ENCODE peak calls at places on chromosomes 7 and 10, in ten cellular contexts. One of them, this sample, is unnamed.

GRCh38 chr7:107179326-107180163 is 10.7 kb downstream of the HBP1 start:
- DNase-seq in iPS-NIHi11: no peak
- DNase-seq in HCT116: peak
- DNase-seq in neural progenitor cell: no peak
- DNase-seq in AG09309: no peak
- DNase-seq in mesendoderm: no peak
- DNase-seq in activated T-cell treated with anti-CD3 and anti-CD28 coated beads for 1 hour: no peak
- DNase-seq in ureter: no peak
- DNase-seq in activated CD4-positive, CD25-positive, alpha-beta regulatory T cell treated with anti-CD3 and anti-CD28 coated beads, Interleukin-2, amount 50 U/mL, for 72 hours: no peak
- DNase-seq in activated gamma-delta T cell: no peak
- DNase-seq in this sample: no peak

GRCh38 chr7:3436746-3437145 is 135.7 kb downstream of the SDK1 start:
- DNase-seq in iPS-NIHi11: no peak
- DNase-seq in HCT116: no peak
- DNase-seq in neural progenitor cell: no peak
- DNase-seq in AG09309: no peak
- DNase-seq in mesendoderm: no peak
- DNase-seq in activated T-cell treated with anti-CD3 and anti-CD28 coated beads for 1 hour: no peak
- DNase-seq in ureter: no peak
- DNase-seq in activated CD4-positive, CD25-positive, alpha-beta regulatory T cell treated with anti-CD3 and anti-CD28 coated beads, Interleukin-2, amount 50 U/mL, for 72 hours: no peak
- DNase-seq in activated gamma-delta T cell: no peak
- DNase-seq in this sample: no peak

GRCh38 chr10:32207544-32207943 is 139.4 kb downstream of the EPC1 start:
- DNase-seq in iPS-NIHi11: peak
- DNase-seq in HCT116: peak
- DNase-seq in neural progenitor cell: peak
- DNase-seq in AG09309: no peak
- DNase-seq in mesendoderm: peak
- DNase-seq in activated T-cell treated with anti-CD3 and anti-CD28 coated beads for 1 hour: peak
- DNase-seq in ureter: no peak
- DNase-seq in activated CD4-positive, CD25-positive, alpha-beta regulatory T cell treated with anti-CD3 and anti-CD28 coated beads, Interleukin-2, amount 50 U/mL, for 72 hours: peak
- DNase-seq in activated gamma-delta T cell: no peak
- DNase-seq in this sample: peak

GRCh38 chr10:50540826-50541122 is 83.0 kb downstream of the SGMS1 start:
- DNase-seq in iPS-NIHi11: no peak
- DNase-seq in HCT116: no peak
- DNase-seq in neural progenitor cell: no peak
- DNase-seq in AG09309: no peak
- DNase-seq in mesendoderm: no peak
- DNase-seq in activated T-cell treated with anti-CD3 and anti-CD28 coated beads for 1 hour: no peak
- DNase-seq in ureter: no peak
- DNase-seq in activated CD4-positive, CD25-positive, alpha-beta regulatory T cell treated with anti-CD3 and anti-CD28 coated beads, Interleukin-2, amount 50 U/mL, for 72 hours: no peak
- DNase-seq in activated gamma-delta T cell: no peak
- DNase-seq in this sample: no peak

GRCh38 chr10:31758495-31758894 is 170.1 kb downstream of the ARHGAP12 start:
- DNase-seq in iPS-NIHi11: no peak
- DNase-seq in HCT116: no peak
- DNase-seq in neural progenitor cell: no peak
- DNase-seq in AG09309: peak
- DNase-seq in mesendoderm: no peak
- DNase-seq in activated T-cell treated with anti-CD3 and anti-CD28 coated beads for 1 hour: no peak
- DNase-seq in ureter: no peak
- DNase-seq in activated CD4-positive, CD25-positive, alpha-beta regulatory T cell treated with anti-CD3 and anti-CD28 coated beads, Interleukin-2, amount 50 U/mL, for 72 hours: no peak
- DNase-seq in activated gamma-delta T cell: no peak
- DNase-seq in this sample: no peak

GRCh38 chr7:139430443-139430842 is 53.0 kb downstream of the KLRG2 start:
- DNase-seq in iPS-NIHi11: no peak
- DNase-seq in HCT116: no peak
- DNase-seq in neural progenitor cell: no peak
- DNase-seq in AG09309: no peak
- DNase-seq in mesendoderm: no peak
- DNase-seq in activated T-cell treated with anti-CD3 and anti-CD28 coated beads for 1 hour: no peak
- DNase-seq in ureter: no peak
- DNase-seq in activated CD4-positive, CD25-positive, alpha-beta regulatory T cell treated with anti-CD3 and anti-CD28 coated beads, Interleukin-2, amount 50 U/mL, for 72 hours: no peak
- DNase-seq in activated gamma-delta T cell: no peak
- DNase-seq in this sample: no peak

GRCh38 chr10:89118091-89118490 is 89.0 kb downstream of the CH25H start:
- DNase-seq in iPS-NIHi11: no peak
- DNase-seq in HCT116: peak
- DNase-seq in neural progenitor cell: no peak
- DNase-seq in AG09309: peak
- DNase-seq in mesendoderm: no peak
- DNase-seq in activated T-cell treated with anti-CD3 and anti-CD28 coated beads for 1 hour: no peak
- DNase-seq in ureter: no peak
- DNase-seq in activated CD4-positive, CD25-positive, alpha-beta regulatory T cell treated with anti-CD3 and anti-CD28 coated beads, Interleukin-2, amount 50 U/mL, for 72 hours: no peak
- DNase-seq in activated gamma-delta T cell: no peak
- DNase-seq in this sample: no peak

GRCh38 chr10:8874972-8875371 is 820.5 kb downstream of the GATA3 start:
- DNase-seq in iPS-NIHi11: no peak
- DNase-seq in HCT116: no peak
- DNase-seq in neural progenitor cell: no peak
- DNase-seq in AG09309: no peak
- DNase-seq in mesendoderm: no peak
- DNase-seq in activated T-cell treated with anti-CD3 and anti-CD28 coated beads for 1 hour: no peak
- DNase-seq in ureter: no peak
- DNase-seq in activated CD4-positive, CD25-positive, alpha-beta regulatory T cell treated with anti-CD3 and anti-CD28 coated beads, Interleukin-2, amount 50 U/mL, for 72 hours: no peak
- DNase-seq in activated gamma-delta T cell: no peak
- DNase-seq in this sample: no peak

GRCh38 chr10:15802375-15802949 is 57.8 kb downstream of the MINDY3 start:
- DNase-seq in iPS-NIHi11: no peak
- DNase-seq in HCT116: no peak
- DNase-seq in neural progenitor cell: no peak
- DNase-seq in AG09309: no peak
- DNase-seq in mesendoderm: peak
- DNase-seq in activated T-cell treated with anti-CD3 and anti-CD28 coated beads for 1 hour: no peak
- DNase-seq in ureter: no peak
- DNase-seq in activated CD4-positive, CD25-positive, alpha-beta regulatory T cell treated with anti-CD3 and anti-CD28 coated beads, Interleukin-2, amount 50 U/mL, for 72 hours: no peak
- DNase-seq in activated gamma-delta T cell: no peak
- DNase-seq in this sample: no peak

GRCh38 chr10:86857097-86857825 is 100.2 kb downstream of the MMRN2 start:
- DNase-seq in iPS-NIHi11: no peak
- DNase-seq in HCT116: no peak
- DNase-seq in neural progenitor cell: peak
- DNase-seq in AG09309: no peak
- DNase-seq in mesendoderm: peak
- DNase-seq in activated T-cell treated with anti-CD3 and anti-CD28 coated beads for 1 hour: no peak
- DNase-seq in ureter: no peak
- DNase-seq in activated CD4-positive, CD25-positive, alpha-beta regulatory T cell treated with anti-CD3 and anti-CD28 coated beads, Interleukin-2, amount 50 U/mL, for 72 hours: no peak
- DNase-seq in activated gamma-delta T cell: no peak
- DNase-seq in this sample: peak

GRCh38 chr7:106542550-106543220 is 118.3 kb downstream of the CCDC71L start:
- DNase-seq in iPS-NIHi11: peak
- DNase-seq in HCT116: peak
- DNase-seq in neural progenitor cell: peak
- DNase-seq in AG09309: peak
- DNase-seq in mesendoderm: peak
- DNase-seq in activated T-cell treated with anti-CD3 and anti-CD28 coated beads for 1 hour: no peak
- DNase-seq in ureter: peak
- DNase-seq in activated CD4-positive, CD25-positive, alpha-beta regulatory T cell treated with anti-CD3 and anti-CD28 coated beads, Interleukin-2, amount 50 U/mL, for 72 hours: no peak
- DNase-seq in activated gamma-delta T cell: no peak
- DNase-seq in this sample: peak

GRCh38 chr10:67794909-67795460 is 43.0 kb downstream of the DNAJC12 start:
- DNase-seq in iPS-NIHi11: no peak
- DNase-seq in HCT116: no peak
- DNase-seq in neural progenitor cell: peak
- DNase-seq in AG09309: no peak
- DNase-seq in mesendoderm: peak
- DNase-seq in activated T-cell treated with anti-CD3 and anti-CD28 coated beads for 1 hour: no peak
- DNase-seq in ureter: no peak
- DNase-seq in activated CD4-positive, CD25-positive, alpha-beta regulatory T cell treated with anti-CD3 and anti-CD28 coated beads, Interleukin-2, amount 50 U/mL, for 72 hours: no peak
- DNase-seq in activated gamma-delta T cell: no peak
- DNase-seq in this sample: peak

GRCh38 chr10:23035569-23035968 is 59.8 kb upstream of the MSRB2 start:
- DNase-seq in iPS-NIHi11: peak
- DNase-seq in HCT116: peak
- DNase-seq in neural progenitor cell: peak
- DNase-seq in AG09309: no peak
- DNase-seq in mesendoderm: peak
- DNase-seq in activated T-cell treated with anti-CD3 and anti-CD28 coated beads for 1 hour: no peak
- DNase-seq in ureter: no peak
- DNase-seq in activated CD4-positive, CD25-positive, alpha-beta regulatory T cell treated with anti-CD3 and anti-CD28 coated beads, Interleukin-2, amount 50 U/mL, for 72 hours: no peak
- DNase-seq in activated gamma-delta T cell: no peak
- DNase-seq in this sample: peak

GRCh38 chr7:114416089-114416990 is 1.7 kb downstream of the FOXP2 start:
- DNase-seq in iPS-NIHi11: no peak
- DNase-seq in HCT116: no peak
- DNase-seq in neural progenitor cell: no peak
- DNase-seq in AG09309: no peak
- DNase-seq in mesendoderm: no peak
- DNase-seq in activated T-cell treated with anti-CD3 and anti-CD28 coated beads for 1 hour: no peak
- DNase-seq in ureter: no peak
- DNase-seq in activated CD4-positive, CD25-positive, alpha-beta regulatory T cell treated with anti-CD3 and anti-CD28 coated beads, Interleukin-2, amount 50 U/mL, for 72 hours: no peak
- DNase-seq in activated gamma-delta T cell: no peak
- DNase-seq in this sample: no peak

GRCh38 chr7:48943279-48943990 is 19.1 kb downstream of the CDC14C start:
- DNase-seq in iPS-NIHi11: no peak
- DNase-seq in HCT116: no peak
- DNase-seq in neural progenitor cell: no peak
- DNase-seq in AG09309: no peak
- DNase-seq in mesendoderm: no peak
- DNase-seq in activated T-cell treated with anti-CD3 and anti-CD28 coated beads for 1 hour: no peak
- DNase-seq in ureter: no peak
- DNase-seq in activated CD4-positive, CD25-positive, alpha-beta regulatory T cell treated with anti-CD3 and anti-CD28 coated beads, Interleukin-2, amount 50 U/mL, for 72 hours: no peak
- DNase-seq in activated gamma-delta T cell: no peak
- DNase-seq in this sample: no peak

GRCh38 chr7:47792521-47793121 is 155.6 kb downstream of the PKD1L1 start:
- DNase-seq in iPS-NIHi11: peak
- DNase-seq in HCT116: peak
- DNase-seq in neural progenitor cell: peak
- DNase-seq in AG09309: no peak
- DNase-seq in mesendoderm: peak
- DNase-seq in activated T-cell treated with anti-CD3 and anti-CD28 coated beads for 1 hour: no peak
- DNase-seq in ureter: peak
- DNase-seq in activated CD4-positive, CD25-positive, alpha-beta regulatory T cell treated with anti-CD3 and anti-CD28 coated beads, Interleukin-2, amount 50 U/mL, for 72 hours: no peak
- DNase-seq in activated gamma-delta T cell: no peak
- DNase-seq in this sample: no peak

GRCh38 chr10:50561816-50562215 is 61.9 kb downstream of the SGMS1 start:
- DNase-seq in iPS-NIHi11: peak
- DNase-seq in HCT116: no peak
- DNase-seq in neural progenitor cell: no peak
- DNase-seq in AG09309: no peak
- DNase-seq in mesendoderm: no peak
- DNase-seq in activated T-cell treated with anti-CD3 and anti-CD28 coated beads for 1 hour: no peak
- DNase-seq in ureter: no peak
- DNase-seq in activated CD4-positive, CD25-positive, alpha-beta regulatory T cell treated with anti-CD3 and anti-CD28 coated beads, Interleukin-2, amount 50 U/mL, for 72 hours: no peak
- DNase-seq in activated gamma-delta T cell: no peak
- DNase-seq in this sample: peak

GRCh38 chr7:114481995-114482394 is 67.4 kb downstream of the FOXP2 start:
- DNase-seq in iPS-NIHi11: no peak
- DNase-seq in HCT116: no peak
- DNase-seq in neural progenitor cell: no peak
- DNase-seq in AG09309: no peak
- DNase-seq in mesendoderm: no peak
- DNase-seq in activated T-cell treated with anti-CD3 and anti-CD28 coated beads for 1 hour: no peak
- DNase-seq in ureter: no peak
- DNase-seq in activated CD4-positive, CD25-positive, alpha-beta regulatory T cell treated with anti-CD3 and anti-CD28 coated beads, Interleukin-2, amount 50 U/mL, for 72 hours: no peak
- DNase-seq in activated gamma-delta T cell: no peak
- DNase-seq in this sample: no peak

GRCh38 chr10:11678074-11678793 is 63.9 kb upstream of the ECHDC3 start:
- DNase-seq in iPS-NIHi11: no peak
- DNase-seq in HCT116: no peak
- DNase-seq in neural progenitor cell: no peak
- DNase-seq in AG09309: peak
- DNase-seq in mesendoderm: no peak
- DNase-seq in activated T-cell treated with anti-CD3 and anti-CD28 coated beads for 1 hour: no peak
- DNase-seq in ureter: no peak
- DNase-seq in activated CD4-positive, CD25-positive, alpha-beta regulatory T cell treated with anti-CD3 and anti-CD28 coated beads, Interleukin-2, amount 50 U/mL, for 72 hours: no peak
- DNase-seq in activated gamma-delta T cell: no peak
- DNase-seq in this sample: no peak

GRCh38 chr10:88409236-88409635 is 173.9 kb downstream of the RNLS start:
- DNase-seq in iPS-NIHi11: no peak
- DNase-seq in HCT116: no peak
- DNase-seq in neural progenitor cell: no peak
- DNase-seq in AG09309: no peak
- DNase-seq in mesendoderm: no peak
- DNase-seq in activated T-cell treated with anti-CD3 and anti-CD28 coated beads for 1 hour: no peak
- DNase-seq in ureter: no peak
- DNase-seq in activated CD4-positive, CD25-positive, alpha-beta regulatory T cell treated with anti-CD3 and anti-CD28 coated beads, Interleukin-2, amount 50 U/mL, for 72 hours: no peak
- DNase-seq in activated gamma-delta T cell: no peak
- DNase-seq in this sample: no peak

GRCh38 chr10:52488606-52489485 is 174.8 kb downstream of the DKK1 start:
- DNase-seq in iPS-NIHi11: peak
- DNase-seq in HCT116: no peak
- DNase-seq in neural progenitor cell: peak
- DNase-seq in AG09309: no peak
- DNase-seq in mesendoderm: peak
- DNase-seq in activated T-cell treated with anti-CD3 and anti-CD28 coated beads for 1 hour: no peak
- DNase-seq in ureter: no peak
- DNase-seq in activated CD4-positive, CD25-positive, alpha-beta regulatory T cell treated with anti-CD3 and anti-CD28 coated beads, Interleukin-2, amount 50 U/mL, for 72 hours: no peak
- DNase-seq in activated gamma-delta T cell: no peak
- DNase-seq in this sample: peak

GRCh38 chr7:39613577-39613976 is 9.8 kb upstream of the RALA start:
- DNase-seq in iPS-NIHi11: no peak
- DNase-seq in HCT116: no peak
- DNase-seq in neural progenitor cell: no peak
- DNase-seq in AG09309: no peak
- DNase-seq in mesendoderm: no peak
- DNase-seq in activated T-cell treated with anti-CD3 and anti-CD28 coated beads for 1 hour: no peak
- DNase-seq in ureter: no peak
- DNase-seq in activated CD4-positive, CD25-positive, alpha-beta regulatory T cell treated with anti-CD3 and anti-CD28 coated beads, Interleukin-2, amount 50 U/mL, for 72 hours: no peak
- DNase-seq in activated gamma-delta T cell: no peak
- DNase-seq in this sample: no peak

GRCh38 chr10:109214916-109215740 is 708.2 kb downstream of the XPNPEP1 start:
- DNase-seq in iPS-NIHi11: no peak
- DNase-seq in HCT116: no peak
- DNase-seq in neural progenitor cell: no peak
- DNase-seq in AG09309: no peak
- DNase-seq in mesendoderm: no peak
- DNase-seq in activated T-cell treated with anti-CD3 and anti-CD28 coated beads for 1 hour: no peak
- DNase-seq in ureter: no peak
- DNase-seq in activated CD4-positive, CD25-positive, alpha-beta regulatory T cell treated with anti-CD3 and anti-CD28 coated beads, Interleukin-2, amount 50 U/mL, for 72 hours: no peak
- DNase-seq in activated gamma-delta T cell: no peak
- DNase-seq in this sample: no peak

GRCh38 chr7:154259396-154259795 is 207.2 kb downstream of the DPP6 start:
- DNase-seq in iPS-NIHi11: no peak
- DNase-seq in HCT116: no peak
- DNase-seq in neural progenitor cell: no peak
- DNase-seq in AG09309: no peak
- DNase-seq in mesendoderm: peak
- DNase-seq in activated T-cell treated with anti-CD3 and anti-CD28 coated beads for 1 hour: no peak
- DNase-seq in ureter: no peak
- DNase-seq in activated CD4-positive, CD25-positive, alpha-beta regulatory T cell treated with anti-CD3 and anti-CD28 coated beads, Interleukin-2, amount 50 U/mL, for 72 hours: no peak
- DNase-seq in activated gamma-delta T cell: no peak
- DNase-seq in this sample: peak

GRCh38 chr7:125450749-125451148 is 521.1 kb upstream of the POT1 start:
- DNase-seq in iPS-NIHi11: no peak
- DNase-seq in HCT116: no peak
- DNase-seq in neural progenitor cell: no peak
- DNase-seq in AG09309: no peak
- DNase-seq in mesendoderm: no peak
- DNase-seq in activated T-cell treated with anti-CD3 and anti-CD28 coated beads for 1 hour: no peak
- DNase-seq in ureter: no peak
- DNase-seq in activated CD4-positive, CD25-positive, alpha-beta regulatory T cell treated with anti-CD3 and anti-CD28 coated beads, Interleukin-2, amount 50 U/mL, for 72 hours: no peak
- DNase-seq in activated gamma-delta T cell: no peak
- DNase-seq in this sample: no peak

GRCh38 chr10:49844775-49845561 is 82.8 kb upstream of the OGDHL start:
- DNase-seq in iPS-NIHi11: no peak
- DNase-seq in HCT116: no peak
- DNase-seq in neural progenitor cell: no peak
- DNase-seq in AG09309: no peak
- DNase-seq in mesendoderm: no peak
- DNase-seq in activated T-cell treated with anti-CD3 and anti-CD28 coated beads for 1 hour: no peak
- DNase-seq in ureter: no peak
- DNase-seq in activated CD4-positive, CD25-positive, alpha-beta regulatory T cell treated with anti-CD3 and anti-CD28 coated beads, Interleukin-2, amount 50 U/mL, for 72 hours: no peak
- DNase-seq in activated gamma-delta T cell: no peak
- DNase-seq in this sample: no peak

GRCh38 chr7:105853931-105854419 is 22.4 kb downstream of the ATXN7L1 start:
- DNase-seq in iPS-NIHi11: peak
- DNase-seq in HCT116: no peak
- DNase-seq in neural progenitor cell: peak
- DNase-seq in AG09309: no peak
- DNase-seq in mesendoderm: no peak
- DNase-seq in activated T-cell treated with anti-CD3 and anti-CD28 coated beads for 1 hour: no peak
- DNase-seq in ureter: no peak
- DNase-seq in activated CD4-positive, CD25-positive, alpha-beta regulatory T cell treated with anti-CD3 and anti-CD28 coated beads, Interleukin-2, amount 50 U/mL, for 72 hours: no peak
- DNase-seq in activated gamma-delta T cell: no peak
- DNase-seq in this sample: no peak

GRCh38 chr7:134690614-134691504 is 44.2 kb downstream of the BPGM start:
- DNase-seq in iPS-NIHi11: no peak
- DNase-seq in HCT116: no peak
- DNase-seq in neural progenitor cell: no peak
- DNase-seq in AG09309: peak
- DNase-seq in mesendoderm: no peak
- DNase-seq in activated T-cell treated with anti-CD3 and anti-CD28 coated beads for 1 hour: no peak
- DNase-seq in ureter: no peak
- DNase-seq in activated CD4-positive, CD25-positive, alpha-beta regulatory T cell treated with anti-CD3 and anti-CD28 coated beads, Interleukin-2, amount 50 U/mL, for 72 hours: no peak
- DNase-seq in activated gamma-delta T cell: no peak
- DNase-seq in this sample: no peak

This sample was measured in H7.